ENCODE peak calls at places on chromosomes 2 and 18, in nine cellular contexts. P is ovary, X is fibroblast of pulmonary artery, W is cardiac fibroblast, Z is bronchial epithelial cell, L is right atrium auricular region, A is GM20000, I is pancreas, S is GM13977. O is an unnamed sample.
A peak's percentile ranks its signal among the peaks of the same experiment; 100 is the strongest.

GRCh38 chr2:109087055-109087663 is 41.8 kb upstream of the SH3RF3 start:
- DNase-seq in P (no peak), X (no peak), W (no peak), Z (no peak), L (no peak), A (no peak), I (no peak), S (no peak), O (no peak)

GRCh38 chr18:23585007-23585871 is 1.1 kb downstream of the NPC1 start:
- DNase-seq in P (no peak), X (no peak), W (peak; percentile 44), Z (peak; percentile 86), L (no peak), A (peak; percentile 56), I (no peak), S (peak; percentile 39), O (peak; percentile 18)

GRCh38 chr2:8794923-8795825 is 42.2 kb downstream of the KIDINS220 start:
- DNase-seq in P (no peak), X (peak; percentile 70), W (peak; percentile 67), Z (no peak), L (no peak), A (no peak), I (no peak), S (no peak), O (no peak)

GRCh38 chr2:223262946-223263345 is 211.0 kb downstream of the KCNE4 start:
- DNase-seq in P (no peak), X (no peak), W (no peak), Z (peak; percentile 97), L (no peak), A (no peak), I (no peak), S (no peak), O (no peak)

GRCh38 chr2:98348066-98348561 is 1.9 kb downstream of the CNGA3 start:
- DNase-seq in P (no peak), X (no peak), W (no peak), Z (no peak), L (no peak), A (no peak), I (no peak), S (peak; percentile 23), O (no peak)

GRCh38 chr2:140797718-140798117 is 1333.1 kb downstream of the LRP1B start:
- DNase-seq in P (no peak), X (no peak), W (no peak), Z (no peak), L (no peak), A (peak; percentile 4), I (no peak), S (no peak), O (no peak)

GRCh38 chr2:64655873-64656272 is 2.2 kb upstream of the SERTAD2 start:
- DNase-seq in P (no peak), X (no peak), W (no peak), Z (no peak), L (no peak), A (no peak), I (no peak), S (no peak), O (no peak)

GRCh38 chr2:148455791-148456190 is 188.8 kb upstream of the EPC2 start:
- DNase-seq in P (no peak), X (no peak), W (no peak), Z (no peak), L (no peak), A (no peak), I (no peak), S (no peak), O (no peak)

GRCh38 chr2:216406861-216407260 is 5.4 kb upstream of the SMARCAL1 start:
- DNase-seq in P (no peak), X (no peak), W (no peak), Z (no peak), L (no peak), A (no peak), I (no peak), S (no peak), O (no peak)

GRCh38 chr2:216410550-216410949 is 1.7 kb upstream of the SMARCAL1 start:
- DNase-seq in P (no peak), X (no peak), W (no peak), Z (no peak), L (no peak), A (no peak), I (no peak), S (no peak), O (no peak)

GRCh38 chr2:216412022-216412999 is at the start of gene SMARCAL1:
- DNase-seq in P (peak; percentile 99), X (peak; percentile 98), W (peak; percentile 98), Z (peak; percentile 91), L (peak; percentile 99), A (peak; percentile 90), I (peak; percentile 98), S (peak; percentile 88), O (peak; percentile 96)

GRCh38 chr2:216405588-216405987 is 6.7 kb upstream of the SMARCAL1 start:
- DNase-seq in P (no peak), X (no peak), W (no peak), Z (peak; percentile 36), L (no peak), A (no peak), I (no peak), S (no peak), O (no peak)

GRCh38 chr2:216408426-216409315 is 3.6 kb upstream of the SMARCAL1 start:
- DNase-seq in P (no peak), X (no peak), W (no peak), Z (no peak), L (no peak), A (no peak), I (no peak), S (no peak), O (no peak)
- TF ChIP-seq CTCF in P (no peak), X (no peak), W (no peak), Z (no peak), L (no peak), A (no peak), I (no peak), S (no peak), O (no peak)

GRCh38 chr2:137771064-137771463 is 193.2 kb upstream of the HNMT start:
- DNase-seq in P (no peak), X (no peak), W (no peak), Z (no peak), L (no peak), A (no peak), I (no peak), S (no peak), O (no peak)

GRCh38 chr2:137770161-137770560 is 194.1 kb upstream of the HNMT start:
- DNase-seq in P (no peak), X (no peak), W (no peak), Z (no peak), L (no peak), A (no peak), I (no peak), S (no peak), O (no peak)

GRCh38 chr2:137775529-137775928 is 188.7 kb upstream of the HNMT start:
- DNase-seq in P (no peak), X (no peak), W (no peak), Z (no peak), L (no peak), A (no peak), I (no peak), S (no peak), O (no peak)

GRCh38 chr2:137769406-137769805 is 194.9 kb upstream of the HNMT start:
- DNase-seq in P (no peak), X (no peak), W (no peak), Z (no peak), L (no peak), A (no peak), I (no peak), S (no peak), O (no peak)

DNA sequence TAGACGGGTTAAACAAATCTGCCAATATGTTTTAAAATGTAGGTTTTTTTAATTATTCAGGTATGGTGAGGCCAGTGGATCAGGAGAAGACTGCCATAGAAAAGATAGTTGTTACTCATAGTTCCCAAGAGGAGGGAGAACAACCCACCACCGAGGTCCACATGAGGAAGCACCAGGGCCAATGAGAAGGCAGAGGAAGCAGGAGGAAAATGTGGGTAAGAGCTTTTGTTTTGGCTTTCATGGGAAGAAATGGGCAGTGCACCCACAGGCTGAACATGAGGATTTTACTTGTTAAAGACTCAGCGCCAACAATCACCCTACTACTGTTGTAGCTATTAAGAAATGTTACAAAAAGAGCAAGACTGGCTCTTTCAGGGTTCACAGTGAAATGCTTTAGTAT is 191.8 kb upstream of the HNMT start:
- DNase-seq in P (no peak), X (no peak), W (no peak), Z (no peak), L (no peak), A (no peak), I (no peak), S (no peak), O (no peak)
- TF ChIP-seq CTCF in P (no peak), X (no peak), W (no peak), Z (no peak), L (no peak), A (no peak), I (no peak), S (no peak), O (no peak)

GRCh38 chr2:209578394-209579006 is 154.7 kb downstream of the MAP2 start:
- DNase-seq in P (no peak), X (no peak), W (peak; percentile 8), Z (no peak), L (no peak), A (no peak), I (no peak), S (no peak), O (no peak)

GRCh38 chr2:209574515-209574914 is 150.7 kb downstream of the MAP2 start:
- DNase-seq in P (no peak), X (no peak), W (no peak), Z (no peak), L (no peak), A (no peak), I (no peak), S (no peak), O (no peak)

GRCh38 chr2:209579236-209579749 is 155.4 kb downstream of the MAP2 start:
- DNase-seq in P (no peak), X (peak; percentile 23), W (peak; percentile 41), Z (no peak), L (no peak), A (no peak), I (no peak), S (no peak), O (no peak)

DNA sequence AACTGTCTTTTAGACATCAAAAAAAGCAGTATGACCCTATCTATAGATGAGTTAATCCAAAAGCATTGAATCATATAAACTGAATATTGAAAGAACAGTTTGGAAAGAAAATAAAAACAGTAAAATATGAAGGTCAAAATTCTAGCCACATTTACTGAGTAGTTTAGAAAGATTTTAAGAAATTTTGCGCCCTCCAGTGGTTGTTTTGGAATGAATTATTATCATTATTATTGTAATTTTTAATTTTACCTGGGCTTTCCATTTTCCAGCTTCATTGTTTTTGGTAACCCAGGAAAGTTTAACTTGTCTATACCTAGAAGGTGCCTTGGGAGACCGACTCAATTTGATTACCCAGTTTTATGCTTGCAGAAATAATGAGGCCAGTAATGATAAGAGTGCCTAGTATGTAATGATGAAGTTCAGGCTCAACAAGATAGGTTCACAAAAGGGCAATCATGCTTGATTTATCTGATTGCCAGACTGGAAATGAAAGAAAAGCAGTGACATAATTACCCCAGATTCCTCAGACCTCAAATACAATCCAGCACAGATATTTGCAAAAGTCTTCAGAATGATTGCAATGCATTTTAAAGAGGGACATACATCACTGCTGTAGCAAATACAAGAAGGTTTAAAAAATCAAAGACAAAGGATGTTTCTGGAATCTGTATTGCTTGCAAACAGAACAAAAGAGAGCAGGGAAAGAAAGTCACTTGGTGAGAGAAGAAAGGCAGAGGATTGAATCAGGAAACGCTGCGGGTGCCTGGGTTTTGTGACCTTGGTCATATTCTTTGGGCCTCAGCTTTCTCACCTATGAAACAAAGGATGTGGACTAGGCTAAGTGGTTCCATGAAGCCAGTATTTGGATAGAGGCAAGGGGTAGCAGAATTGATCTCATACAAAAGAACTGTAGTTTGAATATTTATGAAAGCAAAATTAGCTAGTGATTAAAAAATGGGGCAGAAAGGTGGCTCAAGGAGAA is 153.8 kb downstream of the MAP2 start:
- DNase-seq in P (no peak), X (peak; percentile 48), W (peak; percentile 43), Z (peak; percentile 4), L (no peak), A (no peak), I (no peak), S (peak; percentile 10), O (no peak)
- TF ChIP-seq CTCF in P (no peak), X (peak; percentile 27), W (peak; percentile 19), Z (no peak), L (no peak), A (peak; percentile 10), I (peak; percentile 20), S (peak; percentile 21), O (no peak)

GRCh38 chr2:70132244-70133126 is 45.2 kb downstream of the PCBP1 start:
- DNase-seq in P (peak; percentile 51), X (peak; percentile 65), W (peak; percentile 75), Z (peak; percentile 61), L (no peak), A (peak; percentile 54), I (no peak), S (peak; percentile 59), O (no peak)
- TF ChIP-seq CTCF in P (no peak), X (no peak), W (no peak), Z (no peak), L (no peak), A (no peak), I (no peak), S (no peak), O (no peak)

O was measured in activated B cell treated with CpG ODN at 0.5 μM for 24 hours.